ENCODE peak calls at places on chromosomes 6 and 20, in eight cellular contexts. M, H, F, E, W, T, U and J are unnamed samples.

GRCh38 chr20:3577366-3577765 is 85.8 kb downstream of the GFRA4 start:
- DNase-seq in U (no peak), H (no peak), T (no peak), M (no peak), W (no peak), E (no peak), F (no peak), J (no peak)

GRCh38 chr6:14743465-14744211 is 502.2 kb upstream of the JARID2 start:
- DNase-seq in F (no peak), W (no peak), U (peak; percentile 63), M (peak; percentile 87), E (peak; percentile 94), T (no peak), H (no peak), J (no peak)

GRCh38 chr6:112441607-112442006 is 94.5 kb downstream of the RFPL4B start:
- DNase-seq in U (no peak), M (no peak), H (no peak), T (no peak), F (peak; percentile 11), W (no peak), E (no peak), J (no peak)

GRCh38 chr6:157374889-157375443 is 6.0 kb upstream of the ZDHHC14 start:
- DNase-seq in H (no peak), U (no peak), M (no peak), T (peak; percentile 68), F (no peak), W (no peak), E (no peak), J (no peak)

GRCh38 chr6:105909084-105909483 is 177.1 kb upstream of the PRDM1 start:
- DNase-seq in H (no peak), M (no peak), F (no peak), W (no peak), U (no peak), T (no peak), E (no peak), J (no peak)

GRCh38 chr6:18823782-18824386 is 436.7 kb downstream of the RNF144B start:
- DNase-seq in W (no peak), M (peak; percentile 55), F (peak; percentile 65), T (peak; percentile 89), U (no peak), H (no peak), E (peak; percentile 72), J (peak; percentile 78)

GRCh38 chr20:54668271-54669053 is 193.1 kb downstream of the DOK5 start:
- DNase-seq in H (peak; percentile 26), U (no peak), F (peak; percentile 50), M (peak; percentile 14), T (peak; percentile 69), W (no peak), E (peak; percentile 26), J (peak; percentile 38)

GRCh38 chr20:6142348-6142993 is 19.6 kb upstream of the FERMT1 start:
- DNase-seq in M (peak; percentile 54), T (peak; percentile 86), H (peak; percentile 77), F (peak; percentile 77), W (no peak), U (no peak), E (peak; percentile 75), J (peak; percentile 81)

GRCh38 chr6:28875348-28875747 is 48.4 kb downstream of the TRIM27 start:
- DNase-seq in U (no peak), W (no peak), H (no peak), M (no peak), F (peak; percentile 42), E (no peak), T (peak; percentile 38), J (no peak)

GRCh38 chr6:158020272-158020711 is 38.6 kb downstream of the SYNJ2 start:
- DNase-seq in E (no peak), T (no peak), U (peak; percentile 11), M (no peak), F (peak; percentile 25), H (no peak), W (no peak), J (no peak)

GRCh38 chr20:63188641-63189321 is 27.1 kb downstream of the YTHDF1 start:
- DNase-seq in W (no peak), E (no peak), M (no peak), F (no peak), U (no peak), T (no peak), H (no peak), J (no peak)

GRCh38 chr20:542777-543368 is 717 bp downstream of the CSNK2A1 start:
- DNase-seq in T (peak; percentile 59), M (no peak), E (peak; percentile 23), W (no peak), F (peak; percentile 75), U (peak; percentile 55), H (peak; percentile 50), J (peak; percentile 74)

GRCh38 chr6:145809211-145809610 is 5.4 kb downstream of the FBXO30 start:
- DNase-seq in F (peak; percentile 69), M (no peak), T (no peak), H (no peak), W (no peak), E (no peak), U (no peak), J (no peak)

GRCh38 chr20:45037050-45037449 is 63.9 kb downstream of the KCNS1 start:
- DNase-seq in U (no peak), W (no peak), E (no peak), M (peak; percentile 35), H (no peak), T (no peak), F (no peak), J (no peak)

GRCh38 chr6:161079566-161080262 is 88.1 kb downstream of the MAP3K4 start:
- DNase-seq in E (no peak), F (no peak), U (no peak), T (no peak), W (no peak), H (no peak), M (no peak), J (no peak)